ENCODE peak calls at places on chromosomes 11 and 22, in five cellular contexts. C is adrenal gland, P is right lobe of liver, K is H1, Y is sigmoid colon. U is an unnamed sample.
A peak's percentile ranks its signal among the peaks of the same experiment; 100 is the strongest.

GRCh38 chr11:78221396-78222315 is 32.9 kb downstream of the USP35 start:
- DNase-seq in C (no peak), P (no peak), K (peak; percentile 16), Y (no peak), U (peak; percentile 57)

GRCh38 chr11:116179346-116179850 is 593.4 kb downstream of the BUD13 start:
- DNase-seq in C (no peak), P (no peak), K (peak; percentile 33), Y (no peak), U (no peak)

GRCh38 chr22:18110194-18110943 is at the start of gene TUBA8:
- DNase-seq in C (peak; percentile 53), P (peak; percentile 66), K (peak; percentile 61), Y (no peak), U (no peak)

GRCh38 chr22:38305481-38306448 is 11.5 kb downstream of the CSNK1E start:
- DNase-seq in C (no peak), P (no peak), K (no peak), Y (no peak), U (no peak)

GRCh38 chr11:45982656-45983470 is 60.4 kb downstream of the LARGE2 start:
- DNase-seq in C (peak; percentile 36), P (no peak), K (peak; percentile 60), Y (no peak), U (no peak)

GRCh38 chr22:27626675-27627443 is 174.7 kb downstream of the MN1 start:
- DNase-seq in C (no peak), P (no peak), K (no peak), Y (no peak), U (no peak)

GRCh38 chr11:117879516-117880480 is 3.3 kb upstream of the FXYD6 start:
- DNase-seq in C (no peak), P (no peak), K (no peak), Y (no peak), U (no peak)

GRCh38 chr22:47065756-47066615 is 303.5 kb downstream of the TBC1D22A start:
- DNase-seq in C (peak; percentile 85), P (no peak), K (no peak), Y (no peak), U (no peak)

GRCh38 chr11:112150517-112150916 is 13.4 kb downstream of the IL18 start:
- DNase-seq in C (no peak), P (no peak), K (no peak), Y (no peak), U (no peak)

GRCh38 chr11:46162700-46163099 is 41.4 kb upstream of the PHF21A start:
- DNase-seq in C (no peak), P (no peak), K (no peak), Y (no peak), U (no peak)

GRCh38 chr11:34274712-34275398 is 83.0 kb downstream of the ABTB2 start:
- DNase-seq in C (peak; percentile 70), P (peak; percentile 68), K (no peak), Y (peak; percentile 96), U (peak; percentile 95)

GRCh38 chr22:35538801-35539321 is 1.8 kb upstream of the RASD2 start:
- DNase-seq in C (peak; percentile 56), P (peak; percentile 67), K (peak; percentile 87), Y (no peak), U (no peak)

GRCh38 chr11:44542372-44542771 is 23.1 kb upstream of the CD82 start:
- DNase-seq in C (no peak), P (no peak), K (no peak), Y (no peak), U (no peak)

GRCh38 chr11:132245558-132246385 is 875.4 kb downstream of the NTM start:
- DNase-seq in C (no peak), P (no peak), K (no peak), Y (no peak), U (no peak)

GRCh38 chr11:13487661-13488030 is 8.2 kb downstream of the PTH start:
- DNase-seq in C (no peak), P (no peak), K (peak; percentile 49), Y (no peak), U (no peak)

GRCh38 chr11:12542186-12542935 is 131.9 kb upstream of the TEAD1 start:
- DNase-seq in C (no peak), P (no peak), K (peak; percentile 39), Y (no peak), U (peak; percentile 53)

GRCh38 chr22:32534252-32535215 is 59.9 kb downstream of the FBXO7 start:
- DNase-seq in C (peak; percentile 48), P (no peak), K (no peak), Y (peak; percentile 69), U (no peak)

GRCh38 chr11:72782081-72782920 is 11.5 kb downstream of the STARD10 start:
- DNase-seq in C (no peak), P (no peak), K (peak; percentile 72), Y (no peak), U (no peak)

GRCh38 chr11:68150029-68150428 is 28.8 kb upstream of the CHKA start:
- DNase-seq in C (peak; percentile 89), P (peak; percentile 55), K (no peak), Y (no peak), U (no peak)

GRCh38 chr22:47411006-47411405 is 648.6 kb downstream of the TBC1D22A start:
- DNase-seq in C (no peak), P (no peak), K (no peak), Y (no peak), U (no peak)

GRCh38 chr11:125743681-125744080 is 2.4 kb upstream of the PATE1 start:
- DNase-seq in C (no peak), P (no peak), K (no peak), Y (no peak), U (no peak)

GRCh38 chr11:93099811-93100210 is 98.0 kb downstream of the SLC36A4 start:
- DNase-seq in C (no peak), P (no peak), K (no peak), Y (no peak), U (no peak)

GRCh38 chr11:45871638-45872037 is 13.8 kb upstream of the MAPK8IP1 start:
- DNase-seq in C (no peak), P (no peak), K (no peak), Y (no peak), U (no peak)

GRCh38 chr22:17942721-17943120 is 81.6 kb downstream of the MICAL3 start:
- DNase-seq in C (no peak), P (no peak), K (no peak), Y (no peak), U (no peak)

GRCh38 chr11:69879734-69880005 is 60.5 kb upstream of the FGF3 start:
- DNase-seq in C (no peak), P (no peak), K (peak; percentile 45), Y (no peak), U (no peak)

GRCh38 chr11:120336641-120337132 is 474 bp downstream of the ARHGEF12 start:
- DNase-seq in C (peak; percentile 64), P (no peak), K (peak; percentile 81), Y (peak; percentile 77), U (no peak)

GRCh38 chr11:118117790-118118601 is 31.2 kb upstream of the SMIM35 start:
- DNase-seq in C (no peak), P (no peak), K (no peak), Y (no peak), U (no peak)

GRCh38 chr22:38490915-38491314 is 15.2 kb downstream of the DDX17 start:
- DNase-seq in C (peak; percentile 59), P (peak; percentile 61), K (no peak), Y (peak; percentile 88), U (no peak)

GRCh38 chr22:49340406-49340805 is 487.3 kb downstream of the BRD1 start:
- DNase-seq in C (no peak), P (no peak), K (no peak), Y (no peak), U (no peak)
- TF ChIP-seq POLR2A in C (no peak), P (no peak), K (no peak), Y (no peak), U (no peak)

GRCh38 chr11:8709002-8709672 is 26.5 kb downstream of the RPL27A start:
- DNase-seq in C (peak; percentile 72), P (peak; percentile 61), K (no peak), Y (peak; percentile 98), U (peak; percentile 97)
- TF ChIP-seq POLR2A in C (no peak), P (no peak), K (no peak), Y (peak; percentile 51), U (no peak)

GRCh38 chr11:75815345-75815983 is 454 bp downstream of the UVRAG start:
- DNase-seq in C (peak; percentile 70), P (peak; percentile 63), K (peak; percentile 77), Y (peak; percentile 83), U (no peak)
- TF ChIP-seq POLR2A in C (no peak), P (peak; percentile 4), K (no peak), Y (no peak), U (no peak)

DNA sequence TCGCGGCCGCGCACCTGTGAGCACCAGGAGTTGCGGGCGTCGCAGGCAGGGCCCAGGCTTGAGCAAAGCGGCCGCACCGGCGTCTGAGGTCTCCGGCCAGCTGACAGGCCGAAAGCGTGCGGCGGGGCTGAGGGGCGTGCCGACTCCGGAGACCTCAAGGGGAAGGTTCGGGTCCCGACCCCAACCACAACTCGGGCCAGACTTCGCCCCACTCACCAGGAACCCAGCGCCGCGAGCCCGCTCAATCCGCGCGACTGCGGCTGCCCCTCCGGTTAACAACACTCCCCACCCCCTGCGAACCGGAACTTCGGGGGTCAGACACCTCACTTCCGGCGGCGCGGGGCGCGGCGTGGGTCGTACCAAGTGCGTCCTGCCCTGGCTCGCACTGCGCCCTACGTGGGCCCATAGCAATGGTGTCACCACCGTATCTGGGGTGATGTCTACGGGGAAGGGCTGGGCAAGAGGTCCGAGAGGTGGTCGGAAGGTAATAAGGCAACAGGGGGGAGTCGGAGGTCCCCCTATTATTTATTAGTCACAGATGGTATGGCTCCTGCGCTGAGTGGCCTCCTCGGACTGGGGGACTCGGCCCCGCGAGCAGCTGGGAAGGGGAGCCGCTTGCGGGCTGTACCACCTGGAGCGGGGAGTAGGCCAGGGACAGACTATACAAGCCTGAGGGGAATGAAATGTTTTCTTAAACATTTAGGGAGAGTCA is at the start of gene SYVN1:
- DNase-seq in C (peak; percentile 91), P (peak; percentile 94), K (peak; percentile 94), Y (peak; percentile 96), U (peak; percentile 98)
- TF ChIP-seq POLR2A in C (peak; percentile 88), P (peak; percentile 97), K (no peak), Y (peak; percentile 98), U (peak; percentile 94)

GRCh38 chr22:25564320-25564978 is at the start of gene GRK3:
- DNase-seq in C (peak; percentile 74), P (peak; percentile 76), K (peak; percentile 83), Y (peak; percentile 88), U (no peak)
- TF ChIP-seq POLR2A in C (peak; percentile 31), P (peak; percentile 27), K (peak; percentile 44), Y (no peak), U (no peak)

GRCh38 chr11:64223001-64223651 is 2.9 kb downstream of the TRPT1 start:
- DNase-seq in C (no peak), P (peak; percentile 38), K (no peak), Y (peak; percentile 63), U (no peak)
- TF ChIP-seq POLR2A in C (no peak), P (no peak), K (no peak), Y (no peak), U (no peak)

GRCh38 chr11:1224109-1224485 is 1.2 kb downstream of the MUC5B start:
- DNase-seq in C (peak; percentile 6), P (peak; percentile 12), K (no peak), Y (peak; percentile 61), U (no peak)

GRCh38 chr11:1222491-1223345 is at the start of gene MUC5B:
- DNase-seq in C (peak; percentile 79), P (peak; percentile 21), K (peak; percentile 43), Y (peak; percentile 61), U (no peak)

GRCh38 chr11:1221848-1222311 is 986 bp upstream of the MUC5B start:
- DNase-seq in C (peak; percentile 9), P (peak; percentile 14), K (peak; percentile 39), Y (peak; percentile 56), U (no peak)

GRCh38 chr11:1224491-1225385 is 1.9 kb downstream of the MUC5B start:
- DNase-seq in C (peak; percentile 7), P (peak; percentile 7), K (peak; percentile 54), Y (peak; percentile 39), U (no peak)

GRCh38 chr11:1223346-1224108 is 661 bp downstream of the MUC5B start:
- DNase-seq in C (peak; percentile 6), P (peak; percentile 11), K (peak; percentile 45), Y (peak; percentile 57), U (no peak)
- TF ChIP-seq POLR2A in C (no peak), P (no peak), K (no peak), Y (no peak), U (no peak)